ENCODE peak calls at places on chromosomes 1 and 21, in eight cellular contexts. P, U, I, V, E, C, B and D are unnamed samples. For H3K4me1, the result is how much of the 10 kb centered on the place peaks cover.

GRCh38 chr1:20120796-20121195 is 1.5 kb upstream of the PLA2G2D start:
- DNase-seq in P (no peak), U (no peak), I (no peak), V (no peak), E (no peak), C (no peak), B (no peak), D (no peak)

GRCh38 chr21:18832950-18833349 is 429.4 kb upstream of the TMPRSS15 start:
- DNase-seq in P (no peak), U (no peak), I (no peak), V (peak), E (no peak), C (no peak), B (no peak), D (no peak)

GRCh38 chr1:41620365-41621169 is 136.1 kb upstream of the EDN2 start:
- DNase-seq in P (no peak), U (peak), I (no peak), V (no peak), E (no peak), C (no peak), B (no peak), D (no peak)

GRCh38 chr21:45957551-45957950 is 24.0 kb upstream of the COL6A1 start:
- DNase-seq in P (no peak), U (no peak), I (no peak), V (no peak), E (no peak), C (no peak), B (no peak), D (no peak)

GRCh38 chr1:51070640-51071039 is 31.4 kb upstream of the C1orf185 start:
- DNase-seq in P (no peak), U (no peak), I (no peak), V (no peak), E (no peak), C (no peak), B (no peak), D (no peak)

GRCh38 chr1:66876664-66877063 is 48.0 kb downstream of the DNAI4 start:
- DNase-seq in P (no peak), U (no peak), I (no peak), V (no peak), E (no peak), C (no peak), B (no peak), D (no peak)

GRCh38 chr1:188668083-188668482 is 1809.6 kb downstream of the BRINP3 start:
- DNase-seq in P (no peak), U (no peak), I (no peak), V (no peak), E (no peak), C (no peak), B (no peak), D (no peak)

GRCh38 chr1:159946242-159947187 is 1.1 kb upstream of the IGSF9 start:
- DNase-seq in P (no peak), U (no peak), I (no peak), V (no peak), E (no peak), C (no peak), B (no peak), D (no peak)

GRCh38 chr1:37448185-37448584 is 26.2 kb upstream of the ZC3H12A start:
- DNase-seq in P (no peak), U (no peak), I (no peak), V (no peak), E (no peak), C (no peak), B (no peak), D (no peak)

GRCh38 chr1:201944639-201945038 is 1.7 kb downstream of the LMOD1 start:
- DNase-seq in P (no peak), U (no peak), I (no peak), V (no peak), E (no peak), C (no peak), B (no peak), D (no peak)

GRCh38 chr1:173479649-173480048 is 2.5 kb downstream of the PRDX6 start:
- DNase-seq in P (no peak), U (no peak), I (no peak), V (no peak), E (no peak), C (no peak), B (no peak), D (no peak)

DNA sequence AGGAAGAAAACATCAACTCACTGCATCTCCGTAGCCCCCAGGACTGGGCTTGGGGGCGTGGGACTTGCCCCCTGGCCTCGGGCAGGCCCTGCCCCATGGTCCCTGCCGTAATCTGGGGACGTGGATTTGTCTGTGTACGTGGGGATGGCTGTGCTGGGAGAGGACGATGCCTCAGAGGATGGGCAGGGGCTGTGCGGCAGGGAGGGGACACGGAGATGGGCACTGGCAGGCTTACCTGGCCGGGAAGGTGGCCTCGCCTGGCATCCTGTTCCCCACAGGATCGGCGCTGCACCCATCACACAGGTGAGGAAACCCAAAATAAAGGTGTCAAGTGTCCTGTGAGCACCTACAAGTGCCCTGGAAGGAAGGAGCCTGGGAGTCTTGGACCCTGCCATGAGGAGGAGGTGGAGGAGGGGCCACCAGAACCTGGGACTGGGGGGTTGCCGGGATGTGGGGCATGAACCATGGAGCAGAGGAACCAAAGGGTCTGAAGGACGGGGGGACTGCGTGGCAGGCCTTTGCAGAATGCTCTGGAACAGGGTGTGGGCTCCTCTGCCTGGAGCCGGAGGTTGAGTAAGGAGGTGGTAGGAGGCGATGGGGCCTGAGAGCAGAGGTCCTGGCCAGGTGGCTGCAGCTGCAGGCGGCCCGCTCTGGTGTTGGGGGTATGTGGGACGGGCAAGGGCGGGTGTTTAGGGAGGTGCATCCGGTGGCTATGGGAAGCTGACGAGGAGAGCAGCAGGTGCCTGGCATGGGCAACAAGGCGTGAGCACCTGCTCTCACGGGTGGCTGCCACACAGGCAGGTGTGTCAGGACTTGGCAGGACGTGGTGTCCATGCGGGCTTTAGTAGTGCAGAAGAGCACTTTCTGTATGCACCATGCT is 27.8 kb upstream of the LRRC3 start:
- DNase-seq in P (no peak), U (no peak), I (no peak), V (no peak), E (no peak), C (no peak), B (no peak), D (peak)
- H3K4me1 ChIP-seq in P (under half), U (under half), I (under half), V (under half), E (under half), C (under half), B (under half), D (under half)

GRCh38 chr1:17558541-17558940 is 19.0 kb downstream of the ARHGEF10L start:
- DNase-seq in P (no peak), U (no peak), I (no peak), V (no peak), E (no peak), C (no peak), B (no peak), D (no peak)
- H3K4me1 ChIP-seq in P (under half), U (under half), I (under half), V (under half), E (half or more), C (under half), B (under half), D (half or more)

GRCh38 chr1:89760496-89760895 is 60.3 kb upstream of the LRRC8D start:
- DNase-seq in P (no peak), U (no peak), I (no peak), V (no peak), E (no peak), C (no peak), B (no peak), D (no peak)

GRCh38 chr1:89755593-89755992 is 65.2 kb upstream of the LRRC8D start:
- DNase-seq in P (no peak), U (no peak), I (no peak), V (no peak), E (no peak), C (no peak), B (no peak), D (no peak)

GRCh38 chr1:89757532-89757931 is 63.3 kb upstream of the LRRC8D start:
- DNase-seq in P (no peak), U (peak), I (no peak), V (no peak), E (no peak), C (no peak), B (no peak), D (peak)

GRCh38 chr1:89759036-89759435 is 61.8 kb upstream of the LRRC8D start:
- DNase-seq in P (no peak), U (no peak), I (no peak), V (no peak), E (no peak), C (no peak), B (no peak), D (no peak)

GRCh38 chr1:89758127-89758526 is 62.7 kb upstream of the LRRC8D start:
- DNase-seq in P (no peak), U (no peak), I (no peak), V (no peak), E (no peak), C (no peak), B (no peak), D (no peak)
- H3K4me1 ChIP-seq in P (under half), U (half or more), I (under half), V (under half), E (under half), C (under half), B (half or more), D (half or more)

DNA sequence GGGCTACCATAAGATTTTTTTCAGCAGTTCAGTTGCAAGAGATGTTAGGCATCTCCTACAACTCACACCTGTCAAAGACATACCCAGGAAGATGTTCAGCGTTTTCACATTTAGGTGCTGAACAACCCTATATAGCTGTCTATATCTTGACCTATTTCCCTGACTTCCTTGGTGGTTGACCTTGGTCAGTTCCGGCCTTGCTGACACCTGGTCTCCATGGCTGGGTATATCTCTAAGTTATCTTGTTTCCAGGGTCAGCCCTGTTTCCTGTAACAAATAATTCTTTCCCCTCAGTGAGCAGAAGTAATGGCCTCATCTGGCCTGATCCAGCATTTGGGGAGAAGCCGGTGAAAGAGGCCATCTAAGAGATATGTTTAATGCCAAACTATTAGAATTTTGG is 2.4 kb upstream of the BTG2 start:
- DNase-seq in P (no peak), U (no peak), I (no peak), V (no peak), E (no peak), C (no peak), B (no peak), D (no peak)
- H3K4me1 ChIP-seq in P (under half), U (under half), I (under half), V (under half), E (half or more), C (under half), B (under half), D (under half)

GRCh38 chr1:1881727-1882126 is 9.2 kb downstream of the GNB1 start:
- DNase-seq in P (no peak), U (no peak), I (no peak), V (no peak), E (no peak), C (no peak), B (no peak), D (no peak)

GRCh38 chr1:1877852-1878436 is 12.9 kb downstream of the GNB1 start:
- DNase-seq in P (no peak), U (no peak), I (no peak), V (no peak), E (no peak), C (no peak), B (no peak), D (no peak)

GRCh38 chr1:1879942-1880341 is 10.9 kb downstream of the GNB1 start:
- DNase-seq in P (no peak), U (no peak), I (no peak), V (no peak), E (no peak), C (no peak), B (no peak), D (no peak)

GRCh38 chr1:1883092-1883858 is 7.6 kb downstream of the GNB1 start:
- DNase-seq in P (no peak), U (no peak), I (no peak), V (no peak), E (no peak), C (no peak), B (no peak), D (no peak)

GRCh38 chr1:1880617-1881312 is 10.1 kb downstream of the GNB1 start:
- DNase-seq in P (no peak), U (no peak), I (no peak), V (no peak), E (no peak), C (no peak), B (no peak), D (no peak)
- H3K4me1 ChIP-seq in P (under half), U (half or more), I (half or more), V (under half), E (half or more), C (under half), B (half or more), D (half or more)

DNA sequence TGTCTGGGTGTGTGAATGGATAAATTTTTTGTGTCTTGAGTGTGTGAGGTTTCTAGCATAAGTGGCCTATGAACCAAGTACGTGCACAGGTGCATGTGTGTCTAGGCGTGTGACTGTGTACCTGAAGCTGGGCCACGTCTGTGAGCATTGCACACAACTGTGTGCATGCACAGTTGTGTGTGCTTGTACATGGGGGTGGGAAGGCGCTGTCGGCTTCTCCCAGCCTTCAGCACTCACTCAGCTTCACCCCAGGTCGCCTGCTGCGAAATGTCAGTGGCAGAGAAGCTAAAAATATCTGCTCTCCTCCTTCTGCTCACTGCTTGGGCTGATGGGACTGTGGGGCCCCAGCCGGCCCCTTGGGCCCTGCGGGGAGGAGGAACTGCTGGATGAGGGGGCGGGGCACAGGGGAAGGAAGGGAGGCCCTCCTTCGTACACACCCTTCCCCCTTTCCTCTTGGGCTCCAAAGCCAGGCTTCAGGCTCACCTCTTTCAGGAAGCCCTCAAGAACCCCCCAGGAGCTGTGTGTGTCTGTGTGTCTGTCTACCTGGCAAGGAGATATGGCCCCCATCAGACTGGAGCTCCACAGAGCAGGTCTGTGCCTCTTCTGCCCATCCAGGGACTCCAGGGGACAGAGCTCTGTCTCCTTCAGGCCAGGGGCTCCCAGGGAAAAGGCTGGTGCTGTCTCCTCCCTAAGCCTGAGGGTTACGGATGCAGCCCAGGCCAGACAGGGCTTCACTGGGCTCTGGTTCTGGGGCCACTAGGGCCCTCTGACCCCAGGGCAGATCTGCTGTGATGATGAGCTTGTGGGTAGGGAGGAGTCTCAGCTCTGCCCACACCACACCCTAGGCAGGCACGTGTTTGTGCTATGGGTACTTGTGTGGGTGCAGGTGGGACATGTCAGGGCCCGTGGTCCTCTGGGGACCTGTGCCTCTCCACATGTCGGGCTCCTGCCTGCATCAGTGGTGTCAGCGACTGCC is 35.6 kb upstream of the WASF2 start:
- DNase-seq in P (no peak), U (peak), I (no peak), V (peak), E (no peak), C (no peak), B (peak), D (peak)
- H3K4me1 ChIP-seq in P (under half), U (half or more), I (half or more), V (half or more), E (half or more), C (half or more), B (half or more), D (half or more)

GRCh38 chr21:36306872-36307534 is 13.0 kb upstream of the MORC3 start:
- DNase-seq in P (no peak), U (no peak), I (no peak), V (no peak), E (no peak), C (no peak), B (no peak), D (no peak)
- H3K4me1 ChIP-seq in P (under half), U (under half), I (under half), V (under half), E (under half), C (under half), B (under half), D (under half)

GRCh38 chr1:12450831-12451559 is 167.0 kb downstream of the DHRS3 start:
- DNase-seq in P (no peak), U (no peak), I (no peak), V (peak), E (no peak), C (no peak), B (no peak), D (no peak)

GRCh38 chr1:12452262-12452661 is 165.7 kb downstream of the DHRS3 start:
- DNase-seq in P (no peak), U (no peak), I (no peak), V (no peak), E (no peak), C (no peak), B (no peak), D (no peak)

GRCh38 chr1:12454406-12455391 is 163.3 kb downstream of the DHRS3 start:
- DNase-seq in P (no peak), U (no peak), I (no peak), V (peak), E (no peak), C (no peak), B (no peak), D (no peak)

GRCh38 chr1:12451560-12451900 is 166.5 kb downstream of the DHRS3 start:
- DNase-seq in P (no peak), U (no peak), I (no peak), V (no peak), E (no peak), C (no peak), B (no peak), D (no peak)

GRCh38 chr1:12453400-12454343 is 164.3 kb downstream of the DHRS3 start:
- DNase-seq in P (no peak), U (no peak), I (no peak), V (peak), E (no peak), C (no peak), B (no peak), D (no peak)
- H3K4me1 ChIP-seq in P (half or more), U (half or more), I (half or more), V (under half), E (half or more), C (under half), B (half or more), D (half or more)